ENCODE peak calls at places on chromosomes 16 and 17, in eight cellular contexts. One of them, this sample, is unnamed.

GRCh38 chr17:42918902-42919521 is 18.4 kb downstream of the G6PC1 start:
- DNase-seq in Peyer's patch: no peak
- DNase-seq in HepG2: peak; percentile 55
- DNase-seq in dorsolateral prefrontal cortex: no peak
- DNase-seq in left lung: no peak
- DNase-seq in spleen: no peak
- DNase-seq in hepatocyte: no peak
- DNase-seq in keratinocyte: no peak
- DNase-seq in this sample: no peak

GRCh38 chr17:57484826-57485565 is 228.7 kb downstream of the MSI2 start:
- DNase-seq in left lung: no peak
- DNase-seq in spleen: no peak
- DNase-seq in keratinocyte: no peak
- DNase-seq in HepG2: no peak
- DNase-seq in Peyer's patch: no peak
- DNase-seq in hepatocyte: no peak
- DNase-seq in dorsolateral prefrontal cortex: no peak
- DNase-seq in this sample: no peak

GRCh38 chr17:47853616-47854015 is 2.7 kb upstream of the SP6 start:
- DNase-seq in keratinocyte: no peak
- DNase-seq in dorsolateral prefrontal cortex: no peak
- DNase-seq in HepG2: no peak
- DNase-seq in spleen: no peak
- DNase-seq in hepatocyte: no peak
- DNase-seq in left lung: no peak
- DNase-seq in Peyer's patch: no peak
- DNase-seq in this sample: peak; percentile 49

GRCh38 chr16:56269824-56270684 is 78.8 kb downstream of the GNAO1 start:
- DNase-seq in dorsolateral prefrontal cortex: peak; percentile 78
- DNase-seq in hepatocyte: peak; percentile 68
- DNase-seq in spleen: peak; percentile 46
- DNase-seq in keratinocyte: no peak
- DNase-seq in HepG2: peak; percentile 52
- DNase-seq in Peyer's patch: no peak
- DNase-seq in left lung: no peak
- DNase-seq in this sample: peak; percentile 92

GRCh38 chr17:50182783-50183438 is 17.1 kb downstream of the SGCA start:
- DNase-seq in Peyer's patch: no peak
- DNase-seq in hepatocyte: no peak
- DNase-seq in spleen: no peak
- DNase-seq in dorsolateral prefrontal cortex: no peak
- DNase-seq in HepG2: no peak
- DNase-seq in left lung: peak; percentile 43
- DNase-seq in keratinocyte: no peak
- DNase-seq in this sample: peak; percentile 73

GRCh38 chr17:55202906-55203305 is 61.9 kb upstream of the HLF start:
- DNase-seq in left lung: no peak
- DNase-seq in spleen: no peak
- DNase-seq in keratinocyte: no peak
- DNase-seq in hepatocyte: no peak
- DNase-seq in dorsolateral prefrontal cortex: peak; percentile 22
- DNase-seq in HepG2: no peak
- DNase-seq in Peyer's patch: no peak
- DNase-seq in this sample: no peak

GRCh38 chr17:57537524-57538410 is 207.3 kb downstream of the CCDC182 start:
- DNase-seq in left lung: peak; percentile 50
- DNase-seq in keratinocyte: no peak
- DNase-seq in HepG2: peak; percentile 90
- DNase-seq in dorsolateral prefrontal cortex: no peak
- DNase-seq in Peyer's patch: no peak
- DNase-seq in hepatocyte: no peak
- DNase-seq in spleen: no peak
- DNase-seq in this sample: no peak

GRCh38 chr16:63457869-63458268 is 1421.6 kb upstream of the CDH8 start:
- DNase-seq in keratinocyte: no peak
- DNase-seq in HepG2: peak; percentile 13
- DNase-seq in hepatocyte: no peak
- DNase-seq in left lung: no peak
- DNase-seq in spleen: no peak
- DNase-seq in Peyer's patch: no peak
- DNase-seq in dorsolateral prefrontal cortex: no peak
- DNase-seq in this sample: no peak

GRCh38 chr16:11565665-11566064 is 21.1 kb downstream of the LITAF start:
- DNase-seq in dorsolateral prefrontal cortex: no peak
- DNase-seq in keratinocyte: no peak
- DNase-seq in Peyer's patch: no peak
- DNase-seq in spleen: no peak
- DNase-seq in HepG2: no peak
- DNase-seq in hepatocyte: no peak
- DNase-seq in left lung: no peak
- DNase-seq in this sample: no peak

GRCh38 chr16:56977256-56977655 is 12.1 kb upstream of the NLRC5 start:
- DNase-seq in HepG2: no peak
- DNase-seq in left lung: no peak
- DNase-seq in spleen: peak; percentile 37
- DNase-seq in Peyer's patch: no peak
- DNase-seq in keratinocyte: no peak
- DNase-seq in dorsolateral prefrontal cortex: peak; percentile 39
- DNase-seq in hepatocyte: no peak
- DNase-seq in this sample: no peak

GRCh38 chr16:89023151-89023551 is 46.1 kb upstream of the CBFA2T3 start:
- DNase-seq in HepG2: no peak
- DNase-seq in hepatocyte: no peak
- DNase-seq in keratinocyte: no peak
- DNase-seq in spleen: peak; percentile 50
- DNase-seq in dorsolateral prefrontal cortex: no peak
- DNase-seq in Peyer's patch: no peak
- DNase-seq in left lung: peak; percentile 45
- DNase-seq in this sample: no peak

GRCh38 chr17:42260318-42260717 is 15.9 kb downstream of the STAT5B start:
- DNase-seq in left lung: no peak
- DNase-seq in HepG2: no peak
- DNase-seq in spleen: no peak
- DNase-seq in Peyer's patch: no peak
- DNase-seq in dorsolateral prefrontal cortex: no peak
- DNase-seq in hepatocyte: no peak
- DNase-seq in keratinocyte: no peak
- DNase-seq in this sample: no peak

GRCh38 chr16:30715777-30716445 is 16.9 kb downstream of the SRCAP start:
- DNase-seq in spleen: peak; percentile 51
- DNase-seq in keratinocyte: no peak
- DNase-seq in Peyer's patch: no peak
- DNase-seq in left lung: no peak
- DNase-seq in hepatocyte: no peak
- DNase-seq in dorsolateral prefrontal cortex: no peak
- DNase-seq in HepG2: no peak
- DNase-seq in this sample: peak; percentile 86

GRCh38 chr17:8176998-8177731 is 985 bp upstream of the TMEM107 start:
- DNase-seq in hepatocyte: peak; percentile 21
- DNase-seq in HepG2: no peak
- DNase-seq in dorsolateral prefrontal cortex: no peak
- DNase-seq in left lung: no peak
- DNase-seq in spleen: no peak
- DNase-seq in Peyer's patch: peak; percentile 43
- DNase-seq in keratinocyte: no peak
- DNase-seq in this sample: no peak

GRCh38 chr16:15972046-15972868 is 22.8 kb downstream of the ABCC1 start:
- DNase-seq in left lung: no peak
- DNase-seq in spleen: no peak
- DNase-seq in dorsolateral prefrontal cortex: no peak
- DNase-seq in keratinocyte: no peak
- DNase-seq in Peyer's patch: no peak
- DNase-seq in HepG2: no peak
- DNase-seq in hepatocyte: no peak
- DNase-seq in this sample: peak; percentile 23

GRCh38 chr17:37430051-37430591 is 23.4 kb downstream of the TADA2A start:
- DNase-seq in keratinocyte: peak; percentile 76
- DNase-seq in HepG2: no peak
- DNase-seq in dorsolateral prefrontal cortex: no peak
- DNase-seq in left lung: no peak
- DNase-seq in Peyer's patch: no peak
- DNase-seq in spleen: no peak
- DNase-seq in hepatocyte: no peak
- DNase-seq in this sample: peak; percentile 48

GRCh38 chr16:78441298-78441697 is 341.8 kb downstream of the WWOX start:
- DNase-seq in HepG2: no peak
- DNase-seq in dorsolateral prefrontal cortex: no peak
- DNase-seq in left lung: no peak
- DNase-seq in hepatocyte: no peak
- DNase-seq in keratinocyte: no peak
- DNase-seq in spleen: no peak
- DNase-seq in Peyer's patch: no peak
- DNase-seq in this sample: no peak

GRCh38 chr17:42010898-42011516 is 6.2 kb downstream of the DNAJC7 start:
- DNase-seq in keratinocyte: no peak
- DNase-seq in Peyer's patch: no peak
- DNase-seq in hepatocyte: no peak
- DNase-seq in spleen: no peak
- DNase-seq in HepG2: peak; percentile 52
- DNase-seq in dorsolateral prefrontal cortex: no peak
- DNase-seq in left lung: no peak
- DNase-seq in this sample: peak; percentile 79

GRCh38 chr17:42282478-42283080 is 5.7 kb upstream of the STAT5A start:
- DNase-seq in spleen: no peak
- DNase-seq in Peyer's patch: no peak
- DNase-seq in left lung: no peak
- DNase-seq in hepatocyte: no peak
- DNase-seq in keratinocyte: no peak
- DNase-seq in dorsolateral prefrontal cortex: no peak
- DNase-seq in HepG2: no peak
- DNase-seq in this sample: peak; percentile 77

DNA sequence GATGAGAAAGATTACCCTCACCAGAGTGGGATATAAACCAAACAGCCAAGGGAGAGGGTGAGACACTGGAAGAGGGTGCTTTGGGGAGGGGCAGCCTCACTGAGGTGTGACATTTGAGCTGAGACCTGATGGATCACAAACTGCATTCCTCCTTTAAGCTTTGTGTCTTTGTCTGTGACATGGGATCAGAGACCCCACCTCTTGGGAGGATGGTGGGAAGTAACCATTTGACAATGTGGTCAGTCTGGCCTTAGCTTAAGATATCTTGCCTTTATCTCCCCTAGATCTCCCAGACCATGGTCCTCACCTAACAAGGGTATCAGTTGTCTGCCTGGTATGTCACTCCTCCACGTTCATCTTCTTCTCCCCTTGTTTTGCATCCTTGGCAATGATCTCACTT is 163.4 kb downstream of the SHISA9 start:
- DNase-seq in Peyer's patch: no peak
- DNase-seq in left lung: no peak
- DNase-seq in spleen: no peak
- DNase-seq in hepatocyte: no peak
- DNase-seq in HepG2: no peak
- DNase-seq in dorsolateral prefrontal cortex: no peak
- DNase-seq in keratinocyte: no peak
- DNase-seq in this sample: no peak
- H3K4me3 ChIP-seq in Peyer's patch: no peak overlapping the region
- H3K4me3 ChIP-seq in left lung: no peak overlapping the region
- H3K4me3 ChIP-seq in spleen: no peak overlapping the region
- H3K4me3 ChIP-seq in hepatocyte: no peak overlapping the region
- H3K4me3 ChIP-seq in HepG2: no peak overlapping the region
- H3K4me3 ChIP-seq in dorsolateral prefrontal cortex: no peak overlapping the region
- H3K4me3 ChIP-seq in keratinocyte: no peak overlapping the region
- H3K4me3 ChIP-seq in this sample: no peak overlapping the region

GRCh38 chr17:63635787-63636186 is 13.6 kb downstream of the MAP3K3 start:
- DNase-seq in Peyer's patch: no peak
- DNase-seq in left lung: no peak
- DNase-seq in hepatocyte: no peak
- DNase-seq in dorsolateral prefrontal cortex: no peak
- DNase-seq in keratinocyte: no peak
- DNase-seq in spleen: no peak
- DNase-seq in HepG2: no peak
- DNase-seq in this sample: no peak
- H3K27ac ChIP-seq in Peyer's patch: no peak overlapping the region
- H3K27ac ChIP-seq in left lung: no peak overlapping the region
- H3K27ac ChIP-seq in hepatocyte: no peak overlapping the region
- H3K27ac ChIP-seq in dorsolateral prefrontal cortex: peak overlapping the region; percentile 41
- H3K27ac ChIP-seq in keratinocyte: no peak overlapping the region
- H3K27ac ChIP-seq in spleen: no peak overlapping the region
- H3K27ac ChIP-seq in HepG2: no peak overlapping the region
- H3K27ac ChIP-seq in this sample: no peak overlapping the region

GRCh38 chr16:2026461-2027023 is at the start of gene NHERF2:
- DNase-seq in HepG2: no peak
- DNase-seq in keratinocyte: no peak
- DNase-seq in left lung: peak; percentile 84
- DNase-seq in dorsolateral prefrontal cortex: peak; percentile 59
- DNase-seq in hepatocyte: peak; percentile 77
- DNase-seq in spleen: peak; percentile 77
- DNase-seq in Peyer's patch: no peak
- DNase-seq in this sample: peak; percentile 96
- H3K4me3 ChIP-seq in HepG2: peak within 1 kb of the TSS; percentile 59
- H3K4me3 ChIP-seq in keratinocyte: peak within 1 kb of the TSS; percentile 55
- H3K4me3 ChIP-seq in left lung: peak within 1 kb of the TSS; percentile 48
- H3K4me3 ChIP-seq in dorsolateral prefrontal cortex: peak within 1 kb of the TSS; percentile 64
- H3K4me3 ChIP-seq in hepatocyte: peak within 1 kb of the TSS; percentile 82
- H3K4me3 ChIP-seq in spleen: peak within 1 kb of the TSS; percentile 72
- H3K4me3 ChIP-seq in Peyer's patch: peak within 1 kb of the TSS; percentile 49
- H3K4me3 ChIP-seq in this sample: peak within 1 kb of the TSS; percentile 72

GRCh38 chr17:39750131-39751015 is 12.6 kb downstream of the GRB7 start:
- DNase-seq in keratinocyte: no peak
- DNase-seq in spleen: peak; percentile 63
- DNase-seq in Peyer's patch: no peak
- DNase-seq in HepG2: peak; percentile 84
- DNase-seq in hepatocyte: no peak
- DNase-seq in dorsolateral prefrontal cortex: no peak
- DNase-seq in left lung: no peak
- DNase-seq in this sample: peak; percentile 83

GRCh38 chr17:39746145-39746461 is 8.4 kb downstream of the GRB7 start:
- DNase-seq in HepG2: no peak
- DNase-seq in hepatocyte: no peak
- DNase-seq in dorsolateral prefrontal cortex: no peak
- DNase-seq in left lung: no peak
- DNase-seq in keratinocyte: no peak
- DNase-seq in Peyer's patch: peak; percentile 34
- DNase-seq in spleen: peak; percentile 42
- DNase-seq in this sample: no peak

GRCh38 chr17:39744836-39745215 is 7.1 kb downstream of the GRB7 start:
- DNase-seq in dorsolateral prefrontal cortex: no peak
- DNase-seq in spleen: peak; percentile 41
- DNase-seq in keratinocyte: no peak
- DNase-seq in hepatocyte: no peak
- DNase-seq in left lung: no peak
- DNase-seq in HepG2: no peak
- DNase-seq in Peyer's patch: peak; percentile 22
- DNase-seq in this sample: peak; percentile 58

GRCh38 chr17:39745335-39746144 is 7.8 kb downstream of the GRB7 start:
- DNase-seq in left lung: no peak
- DNase-seq in keratinocyte: no peak
- DNase-seq in hepatocyte: no peak
- DNase-seq in Peyer's patch: peak; percentile 43
- DNase-seq in HepG2: no peak
- DNase-seq in dorsolateral prefrontal cortex: no peak
- DNase-seq in spleen: peak; percentile 69
- DNase-seq in this sample: peak; percentile 47

DNA sequence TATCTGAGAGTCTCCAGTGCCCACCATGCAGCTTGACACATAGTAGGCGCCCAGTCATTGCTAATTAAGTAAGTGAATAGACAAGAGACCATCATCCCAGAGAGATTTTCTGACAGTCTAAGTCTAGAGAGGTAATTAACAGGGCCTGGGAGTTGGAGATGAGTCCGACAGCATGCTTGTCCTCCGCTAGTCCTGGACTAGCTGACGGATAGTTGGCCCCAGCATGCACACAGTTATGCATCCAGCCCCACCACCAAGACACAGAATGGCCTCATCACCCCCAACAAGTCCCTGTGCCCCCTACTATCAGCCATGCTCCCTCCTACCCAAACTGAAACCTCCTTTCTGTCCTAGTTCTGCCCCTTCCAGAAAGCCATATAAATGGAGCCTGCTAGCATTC is 10.0 kb downstream of the GRB7 start:
- DNase-seq in dorsolateral prefrontal cortex: no peak
- DNase-seq in HepG2: no peak
- DNase-seq in hepatocyte: no peak
- DNase-seq in left lung: no peak
- DNase-seq in spleen: no peak
- DNase-seq in Peyer's patch: no peak
- DNase-seq in keratinocyte: no peak
- DNase-seq in this sample: peak; percentile 15
- H3K27ac ChIP-seq in dorsolateral prefrontal cortex: no peak overlapping the region
- H3K27ac ChIP-seq in HepG2: no peak overlapping the region
- H3K27ac ChIP-seq in hepatocyte: no peak overlapping the region
- H3K27ac ChIP-seq in left lung: no peak overlapping the region
- H3K27ac ChIP-seq in spleen: no peak overlapping the region
- H3K27ac ChIP-seq in Peyer's patch: no peak overlapping the region
- H3K27ac ChIP-seq in keratinocyte: no peak overlapping the region
- H3K27ac ChIP-seq in this sample: no peak overlapping the region

This sample was measured in osteoblast.